ENCODE peak calls at places on chromosome 13, in eight cellular contexts. M, V, O, Y, S, G, F and L are unnamed samples. For H3K9me2, the result is how much of the 10 kb centered on the place peaks cover.

GRCh38 chr13:105925496-105925895 is 610.0 kb downstream of the EFNB2 start:
- DNase-seq in G (no peak), O (no peak), M (peak), F (no peak), Y (peak), V (peak), S (no peak), L (no peak)

GRCh38 chr13:77001963-77002587 is 10.2 kb downstream of the CLN5 start:
- DNase-seq in O (no peak), V (no peak), Y (no peak), S (no peak), F (no peak), G (no peak), M (no peak), L (no peak)

GRCh38 chr13:49305824-49306425 is 58.2 kb downstream of the CDADC1 start:
- DNase-seq in M (no peak), O (no peak), V (no peak), S (peak), F (no peak), Y (no peak), G (no peak), L (no peak)

GRCh38 chr13:107642841-107643240 is 572.5 kb downstream of the LIG4 start:
- DNase-seq in G (no peak), O (no peak), V (no peak), F (no peak), Y (no peak), S (no peak), M (no peak), L (no peak)

GRCh38 chr13:34521166-34521565 is 420.9 kb upstream of the NBEA start:
- DNase-seq in V (no peak), O (no peak), M (no peak), F (no peak), Y (no peak), G (no peak), S (no peak), L (no peak)

GRCh38 chr13:97932006-97932405 is 21.5 kb upstream of the IPO5 start:
- DNase-seq in V (no peak), O (no peak), Y (no peak), S (no peak), F (no peak), M (no peak), G (no peak), L (no peak)

GRCh38 chr13:71674776-71675352 is 192.1 kb downstream of the DACH1 start:
- DNase-seq in Y (no peak), V (no peak), M (no peak), F (no peak), O (no peak), G (no peak), S (no peak), L (peak)

GRCh38 chr13:30453727-30454126 is 12.0 kb downstream of the HMGB1 start:
- DNase-seq in S (peak), O (no peak), Y (peak), F (no peak), M (no peak), V (peak), G (no peak), L (no peak)

GRCh38 chr13:24638096-24638495 is 42.1 kb upstream of the ATP12A start:
- DNase-seq in S (no peak), V (no peak), M (no peak), Y (no peak), F (no peak), G (no peak), O (no peak), L (no peak)

GRCh38 chr13:112959206-112959605 is 9.8 kb upstream of the MCF2L start:
- DNase-seq in O (no peak), S (no peak), V (no peak), M (no peak), Y (no peak), G (no peak), F (no peak), L (no peak)

GRCh38 chr13:73715114-73715909 is 418.9 kb downstream of the KLF12 start:
- DNase-seq in Y (no peak), O (no peak), S (no peak), M (no peak), V (no peak), F (peak), G (no peak), L (no peak)

GRCh38 chr13:23020246-23020843 is 160.4 kb upstream of the SGCG start:
- DNase-seq in V (peak), S (peak), O (peak), Y (peak), G (peak), M (peak), F (peak), L (peak)

GRCh38 chr13:77176350-77176749 is 149.4 kb upstream of the FBXL3 start:
- DNase-seq in Y (peak), V (peak), G (no peak), O (no peak), M (no peak), S (no peak), F (no peak), L (no peak)

GRCh38 chr13:38264363-38265134 is 85.1 kb upstream of the UFM1 start:
- DNase-seq in G (no peak), V (no peak), S (no peak), Y (no peak), F (no peak), O (no peak), M (no peak), L (no peak)

GRCh38 chr13:51370116-51370515 is 30.6 kb downstream of the SERPINE3 start:
- DNase-seq in S (no peak), M (peak), O (no peak), Y (no peak), G (no peak), F (no peak), V (peak), L (no peak)

GRCh38 chr13:96428904-96429303 is 339.0 kb downstream of the HS6ST3 start:
- DNase-seq in G (no peak), F (no peak), Y (no peak), V (no peak), M (no peak), O (no peak), S (no peak), L (no peak)

GRCh38 chr13:101231751-101232428 is 184.4 kb downstream of the NALCN start:
- DNase-seq in O (no peak), S (no peak), G (no peak), Y (no peak), M (no peak), V (peak), F (peak), L (no peak)

GRCh38 chr13:111184685-111185401 is 69.7 kb downstream of the ARHGEF7 start:
- DNase-seq in G (no peak), M (no peak), S (peak), O (no peak), Y (no peak), F (peak), V (no peak), L (no peak)

GRCh38 chr13:31521466-31521865 is 217.9 kb upstream of the RXFP2 start:
- DNase-seq in Y (no peak), G (no peak), M (no peak), F (no peak), S (no peak), V (peak), O (no peak), L (no peak)

GRCh38 chr13:51659276-51660127 is 75.2 kb downstream of the WDFY2 start:
- DNase-seq in M (no peak), F (no peak), V (no peak), G (no peak), Y (no peak), O (no peak), S (no peak), L (no peak)

GRCh38 chr13:66994097-66994496 is 236.0 kb downstream of the PCDH9 start:
- DNase-seq in O (no peak), M (peak), F (peak), S (peak), Y (no peak), G (peak), V (peak), L (peak)

GRCh38 chr13:100306042-100306441 is 217.1 kb downstream of the PCCA start:
- DNase-seq in M (no peak), G (no peak), F (no peak), V (no peak), Y (no peak), O (no peak), S (no peak), L (peak)

GRCh38 chr13:64930636-64931035 is 2299.5 kb downstream of the PCDH9 start:
- DNase-seq in M (no peak), O (no peak), S (no peak), G (no peak), F (no peak), Y (no peak), V (no peak), L (no peak)

GRCh38 chr13:91381371-91381770 is 17.1 kb upstream of the GPC5 start:
- DNase-seq in G (peak), O (no peak), V (peak), Y (peak), M (peak), S (peak), F (peak), L (no peak)

GRCh38 chr13:23610187-23610576 is 40.0 kb downstream of the TNFRSF19 start:
- DNase-seq in O (no peak), V (peak), M (no peak), G (no peak), Y (peak), F (peak), S (no peak), L (no peak)

GRCh38 chr13:21511841-21512240 is 52.7 kb upstream of the ZDHHC20 start:
- DNase-seq in S (no peak), O (no peak), Y (no peak), M (no peak), F (no peak), G (no peak), V (peak), L (no peak)

GRCh38 chr13:106233336-106233735 is 302.1 kb downstream of the EFNB2 start:
- DNase-seq in M (no peak), G (no peak), O (no peak), F (no peak), S (no peak), V (no peak), Y (no peak), L (peak)

GRCh38 chr13:111323549-111323948 is 3.1 kb downstream of the TEX29 start:
- DNase-seq in Y (no peak), F (no peak), G (no peak), V (no peak), O (no peak), S (no peak), M (no peak), L (no peak)

GRCh38 chr13:50198508-50198907 is 183.3 kb downstream of the KCNRG start:
- DNase-seq in Y (peak), V (peak), S (no peak), F (no peak), G (no peak), O (no peak), M (no peak), L (no peak)

GRCh38 chr13:113448545-113448884 is 4.8 kb downstream of the ADPRHL1 start:
- DNase-seq in M (no peak), O (peak), G (no peak), Y (peak), V (no peak), S (peak), F (no peak), L (no peak)

GRCh38 chr13:113837554-113838355 is 26.1 kb downstream of the GAS6 start:
- DNase-seq in V (peak), M (peak), F (no peak), Y (peak), S (no peak), O (peak), G (peak), L (no peak)

GRCh38 chr13:34437873-34438272 is 504.2 kb upstream of the NBEA start:
- DNase-seq in O (no peak), S (no peak), M (no peak), F (no peak), G (no peak), Y (no peak), V (no peak), L (no peak)

GRCh38 chr13:52053460-52053859 is 29.0 kb downstream of the UTP14C start:
- DNase-seq in S (no peak), O (no peak), G (peak), V (no peak), F (no peak), M (peak), Y (no peak), L (peak)

GRCh38 chr13:114203536-114203935 is 24.5 kb downstream of the CFAP97D2 start:
- DNase-seq in S (no peak), O (no peak), V (no peak), M (no peak), Y (no peak), F (no peak), G (no peak), L (no peak)

GRCh38 chr13:94968040-94968756 is 255.9 kb upstream of the SOX21 start:
- DNase-seq in S (no peak), G (peak), V (peak), Y (no peak), F (no peak), O (no peak), M (peak), L (peak)

GRCh38 chr13:102317593-102317992 is 84.3 kb downstream of the FGF14 start:
- DNase-seq in Y (no peak), G (peak), M (peak), S (no peak), V (peak), O (no peak), F (no peak), L (no peak)

GRCh38 chr13:113907637-113908617 is 44.1 kb upstream of the GAS6 start:
- DNase-seq in F (peak), V (peak), O (no peak), G (no peak), S (no peak), Y (no peak), M (peak), L (no peak)

GRCh38 chr13:111632906-111633305 is 312.5 kb downstream of the TEX29 start:
- DNase-seq in F (no peak), V (no peak), G (no peak), O (no peak), Y (no peak), M (peak), S (no peak), L (peak)

GRCh38 chr13:46378411-46378810 is 8.6 kb downstream of the RUBCNL start:
- DNase-seq in G (no peak), O (no peak), Y (no peak), M (no peak), V (no peak), S (peak), F (no peak), L (no peak)
- TF ChIP-seq EZH2phosphoT487 in G (no peak), O (no peak), Y (no peak), M (no peak), V (no peak), S (no peak), F (no peak), L (no peak)

DNA sequence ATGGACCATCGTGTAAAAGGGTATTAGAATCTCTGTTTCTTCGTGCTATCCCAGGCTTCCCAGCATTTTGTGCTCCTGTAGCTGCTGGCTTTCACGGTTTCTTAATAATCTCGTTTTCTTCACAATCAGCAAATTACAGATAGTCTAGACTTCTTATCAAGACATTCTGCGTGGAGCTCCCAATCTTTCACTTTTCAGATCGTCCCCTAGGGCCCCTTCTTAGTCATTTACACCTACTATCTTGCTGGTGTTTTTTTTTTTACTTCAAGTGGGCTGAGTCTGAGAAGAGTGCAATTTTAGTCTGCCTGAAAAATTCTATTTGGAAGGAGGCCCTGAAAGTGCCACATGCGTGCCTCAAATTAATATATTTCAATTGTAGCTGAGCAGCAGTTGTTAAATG is 275.1 kb downstream of the SHISA2 start:
- DNase-seq in O (no peak), V (no peak), F (no peak), M (no peak), G (no peak), S (no peak), Y (no peak), L (no peak)
- H3K9me2 ChIP-seq in O (under half), V (under half), F (under half), M (under half), G (under half), S (under half), Y (under half), L (under half)

DNA sequence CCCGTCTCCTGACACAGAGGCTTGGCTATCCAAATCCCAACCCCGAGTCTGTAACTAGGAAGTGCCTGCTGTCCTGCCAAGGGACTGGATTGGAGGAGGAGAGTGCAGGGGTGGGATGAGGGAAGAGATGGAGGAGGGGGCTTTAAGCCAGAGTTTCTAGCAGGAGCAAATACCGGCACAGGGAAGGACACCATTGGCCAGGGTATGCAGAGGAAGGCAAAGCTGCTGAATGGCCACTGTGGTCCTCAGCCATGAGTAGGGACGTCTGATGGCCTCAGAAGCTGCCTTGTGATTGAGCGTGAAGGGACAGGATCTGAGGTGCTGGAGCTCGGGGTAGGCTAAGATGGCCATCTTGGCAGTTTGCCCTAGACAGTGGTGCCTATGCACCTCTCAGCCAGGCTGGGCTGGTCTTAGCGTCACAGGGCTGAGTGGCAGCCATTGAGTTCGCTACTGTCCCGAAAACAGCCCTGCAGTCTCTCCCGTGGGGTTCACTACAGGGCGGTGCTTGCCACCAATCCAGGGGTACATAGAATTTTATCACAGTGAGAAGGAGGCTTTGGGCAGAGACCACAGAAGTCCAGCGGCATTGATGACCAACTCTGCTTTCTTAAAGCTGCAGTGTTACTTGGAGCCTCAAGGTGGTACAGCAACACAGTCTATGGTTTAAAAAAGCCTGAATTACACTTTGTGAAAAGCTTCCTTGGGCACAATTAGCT is 61.8 kb downstream of the AKAP11 start:
- DNase-seq in G (no peak), O (no peak), Y (peak), S (peak), F (peak), V (peak), M (peak), L (peak)
- TF ChIP-seq EZH2phosphoT487 in G (no peak), O (no peak), Y (no peak), S (no peak), F (no peak), V (no peak), M (no peak), L (no peak)

DNA sequence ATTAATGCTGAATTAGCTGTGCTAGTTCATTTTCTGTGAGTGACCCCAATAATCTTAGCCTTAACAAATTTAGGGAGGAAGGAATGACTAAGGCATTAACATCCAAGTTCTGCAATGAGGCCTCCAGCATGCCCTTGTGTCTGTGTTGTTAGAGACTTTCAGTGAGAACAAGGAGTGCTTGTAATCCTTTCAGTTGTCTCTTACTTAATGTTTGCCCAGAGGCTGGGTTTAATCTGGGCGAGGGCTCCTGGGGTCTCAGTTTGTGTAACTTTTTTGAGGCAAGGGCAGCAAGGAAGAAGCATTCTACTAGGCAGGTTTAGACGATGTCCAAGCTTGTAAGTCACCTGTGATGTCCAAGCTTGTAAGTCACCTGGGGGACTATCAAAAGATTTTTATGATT is 24.3 kb downstream of the CCNA1 start:
- DNase-seq in Y (no peak), S (no peak), O (no peak), F (no peak), V (no peak), G (no peak), M (no peak), L (no peak)
- H3K9me2 ChIP-seq in Y (under half), S (under half), O (under half), F (under half), V (under half), G (under half), M (under half), L (under half)

GRCh38 chr13:43377955-43378354 is 354.6 kb downstream of the DNAJC15 start:
- DNase-seq in O (no peak), G (no peak), M (no peak), S (no peak), Y (peak), F (no peak), V (peak), L (no peak)
- TF ChIP-seq EZH2phosphoT487 in O (no peak), G (no peak), M (no peak), S (no peak), Y (no peak), F (no peak), V (no peak), L (no peak)

GRCh38 chr13:80530902-80531301 is 190.0 kb upstream of the SPRY2 start:
- DNase-seq in F (no peak), V (no peak), M (no peak), S (no peak), O (no peak), Y (no peak), G (no peak), L (no peak)
- H3K9me2 ChIP-seq in F (under half), V (under half), M (under half), S (under half), O (under half), Y (under half), G (under half), L (under half)